ENCODE peak calls at places on chromosomes 2 and 18, in seven cellular contexts. S is astrocyte, A is Calu3, R is fibroblast of pulmonary artery, F is AG10803, Q is AG09309, H is hepatocyte. O is an unnamed sample.

GRCh38 chr2:181105562-181105961 is 125.2 kb downstream of the UBE2E3 start:
- DNase-seq in S (no peak), A (no peak), R (no peak), F (no peak), Q (no peak), H (no peak), O (no peak)

GRCh38 chr18:77108001-77108692 is 24.4 kb downstream of the MBP start:
- DNase-seq in S (peak; percentile 94), A (no peak), R (peak; percentile 88), F (peak; percentile 95), Q (peak; percentile 67), H (peak; percentile 37), O (peak; percentile 95)

GRCh38 chr18:8167673-8168072 is 441.6 kb upstream of the RAB12 start:
- DNase-seq in S (no peak), A (no peak), R (no peak), F (no peak), Q (no peak), H (no peak), O (no peak)

GRCh38 chr2:171228826-171229225 is 68.1 kb upstream of the TLK1 start:
- DNase-seq in S (no peak), A (no peak), R (no peak), F (no peak), Q (no peak), H (no peak), O (no peak)

GRCh38 chr2:95354925-95355324 is 47.6 kb upstream of the FAHD2A start:
- DNase-seq in S (no peak), A (no peak), R (no peak), F (no peak), Q (no peak), H (no peak), O (no peak)

GRCh38 chr2:78644849-78645248 is 380.7 kb upstream of the REG3G start:
- DNase-seq in S (no peak), A (no peak), R (no peak), F (no peak), Q (no peak), H (no peak), O (no peak)

GRCh38 chr2:62801814-62802524 is 96.5 kb downstream of the EHBP1 start:
- DNase-seq in S (no peak), A (no peak), R (peak; percentile 14), F (no peak), Q (no peak), H (no peak), O (no peak)

GRCh38 chr2:231011526-231011925 is 15.6 kb downstream of the SPATA3 start:
- DNase-seq in S (no peak), A (no peak), R (no peak), F (no peak), Q (no peak), H (no peak), O (no peak)

GRCh38 chr18:21112140-21112473 is 494 bp upstream of the ROCK1 start:
- DNase-seq in S (no peak), A (no peak), R (no peak), F (no peak), Q (no peak), H (no peak), O (no peak)

GRCh38 chr2:85385746-85386145 is 24.4 kb downstream of the CAPG start:
- DNase-seq in S (no peak), A (no peak), R (no peak), F (no peak), Q (no peak), H (no peak), O (no peak)

GRCh38 chr2:69436594-69436936 is 670 bp downstream of the NFU1 start:
- DNase-seq in S (no peak), A (no peak), R (no peak), F (no peak), Q (no peak), H (peak; percentile 22), O (peak; percentile 22)

GRCh38 chr2:60612028-60612427 is 58.6 kb upstream of the BCL11A start:
- DNase-seq in S (no peak), A (no peak), R (no peak), F (no peak), Q (no peak), H (no peak), O (no peak)

GRCh38 chr2:171651667-171652410 is 35.4 kb upstream of the DYNC1I2 start:
- DNase-seq in S (no peak), A (no peak), R (no peak), F (no peak), Q (no peak), H (no peak), O (no peak)

GRCh38 chr2:79984476-79984875 is 320.1 kb downstream of the LRRTM1 start:
- DNase-seq in S (no peak), A (no peak), R (no peak), F (no peak), Q (no peak), H (no peak), O (no peak)

GRCh38 chr2:239268082-239268481 is 132.7 kb downstream of the HDAC4 start:
- DNase-seq in S (no peak), A (peak; percentile 43), R (no peak), F (no peak), Q (no peak), H (no peak), O (no peak)

GRCh38 chr2:213246665-213247281 is 37.5 kb upstream of the SPAG16 start:
- DNase-seq in S (peak; percentile 20), A (peak; percentile 74), R (peak; percentile 75), F (peak; percentile 58), Q (no peak), H (peak; percentile 73), O (peak; percentile 76)

GRCh38 chr18:3083776-3084175 is 70.8 kb upstream of the LPIN2 start:
- DNase-seq in S (no peak), A (no peak), R (no peak), F (no peak), Q (no peak), H (no peak), O (peak; percentile 4)

GRCh38 chr18:46574000-46574739 is 82.8 kb downstream of the LOXHD1 start:
- DNase-seq in S (no peak), A (no peak), R (no peak), F (no peak), Q (no peak), H (no peak), O (no peak)

GRCh38 chr2:129922571-129923264 is 56.7 kb upstream of the RAB6C start:
- DNase-seq in S (no peak), A (no peak), R (no peak), F (no peak), Q (no peak), H (peak; percentile 43), O (no peak)

GRCh38 chr2:129918604-129919003 is 60.9 kb upstream of the RAB6C start:
- DNase-seq in S (no peak), A (no peak), R (no peak), F (no peak), Q (no peak), H (no peak), O (no peak)

GRCh38 chr2:129927696-129928095 is 51.8 kb upstream of the RAB6C start:
- DNase-seq in S (no peak), A (no peak), R (no peak), F (no peak), Q (no peak), H (no peak), O (no peak)

GRCh38 chr2:129925381-129925780 is 54.1 kb upstream of the RAB6C start:
- DNase-seq in S (no peak), A (no peak), R (no peak), F (no peak), Q (no peak), H (no peak), O (no peak)

DNA sequence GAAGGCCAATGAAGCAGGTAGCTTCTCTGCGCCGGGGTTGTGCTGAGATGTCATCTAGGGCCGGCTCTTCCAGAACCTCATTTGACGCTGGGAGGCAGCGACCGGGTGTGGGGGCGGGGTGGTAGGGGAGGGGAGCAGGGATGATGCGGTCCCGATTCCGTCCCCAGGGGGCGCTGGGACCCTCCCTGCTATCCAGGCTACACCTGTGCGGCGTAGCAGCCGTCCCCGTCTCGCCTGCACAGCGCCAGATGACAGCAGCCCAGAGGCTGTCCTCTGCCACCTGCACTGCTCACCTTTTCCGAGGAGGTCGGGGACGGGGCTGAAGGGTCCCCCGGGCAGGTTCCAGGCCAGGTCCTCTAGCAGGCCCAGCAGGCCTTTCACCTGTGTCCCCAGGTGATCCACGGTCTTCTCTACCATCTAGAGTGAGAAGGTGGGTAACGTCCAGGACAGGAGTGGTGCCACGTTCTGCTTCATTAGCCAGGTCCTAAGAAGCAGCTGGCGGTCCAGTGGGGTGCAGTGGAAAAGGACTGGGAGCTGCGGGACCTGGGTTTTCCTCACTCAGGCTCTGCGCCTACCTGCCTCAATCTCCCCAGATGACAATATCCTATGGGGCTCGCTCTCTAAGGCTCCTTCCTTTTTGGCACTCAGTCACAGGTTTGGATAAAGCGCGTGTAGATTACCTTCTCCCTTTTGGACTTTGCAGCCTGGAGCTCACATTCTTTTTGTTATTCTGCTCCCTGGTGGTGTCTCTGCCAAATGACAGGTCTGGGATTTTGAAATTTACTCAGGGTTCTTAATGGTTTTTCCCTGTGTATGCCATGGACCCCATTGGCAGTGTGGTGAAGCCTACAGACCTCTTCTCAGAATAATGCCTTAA is 56.0 kb upstream of the RAB6C start:
- DNase-seq in S (peak; percentile 13), A (peak; percentile 47), R (peak; percentile 56), F (peak; percentile 38), Q (no peak), H (peak; percentile 67), O (peak; percentile 58)
- TF ChIP-seq CTCF in S (peak; percentile 62), A (peak; percentile 12), R (peak; percentile 51), F (peak; percentile 68), Q (peak; percentile 54), H (peak; percentile 69), O (peak; percentile 59)

GRCh38 chr2:232876071-232876977 is 6.3 kb downstream of the SNORC start:
- DNase-seq in S (no peak), A (peak; percentile 66), R (no peak), F (no peak), Q (no peak), H (peak; percentile 73), O (no peak)
- TF ChIP-seq CTCF in S (no peak), A (peak; percentile 44), R (no peak), F (peak; percentile 11), Q (no peak), H (peak; percentile 29), O (peak; percentile 12)

GRCh38 chr2:108593547-108594098 is 59.4 kb downstream of the LIMS1 start:
- DNase-seq in S (peak; percentile 97), A (no peak), R (peak; percentile 83), F (peak; percentile 95), Q (peak; percentile 83), H (no peak), O (peak; percentile 94)
- TF ChIP-seq CTCF in S (peak; percentile 32), A (no peak), R (peak; percentile 17), F (peak; percentile 30), Q (no peak), H (no peak), O (peak; percentile 14)

DNA sequence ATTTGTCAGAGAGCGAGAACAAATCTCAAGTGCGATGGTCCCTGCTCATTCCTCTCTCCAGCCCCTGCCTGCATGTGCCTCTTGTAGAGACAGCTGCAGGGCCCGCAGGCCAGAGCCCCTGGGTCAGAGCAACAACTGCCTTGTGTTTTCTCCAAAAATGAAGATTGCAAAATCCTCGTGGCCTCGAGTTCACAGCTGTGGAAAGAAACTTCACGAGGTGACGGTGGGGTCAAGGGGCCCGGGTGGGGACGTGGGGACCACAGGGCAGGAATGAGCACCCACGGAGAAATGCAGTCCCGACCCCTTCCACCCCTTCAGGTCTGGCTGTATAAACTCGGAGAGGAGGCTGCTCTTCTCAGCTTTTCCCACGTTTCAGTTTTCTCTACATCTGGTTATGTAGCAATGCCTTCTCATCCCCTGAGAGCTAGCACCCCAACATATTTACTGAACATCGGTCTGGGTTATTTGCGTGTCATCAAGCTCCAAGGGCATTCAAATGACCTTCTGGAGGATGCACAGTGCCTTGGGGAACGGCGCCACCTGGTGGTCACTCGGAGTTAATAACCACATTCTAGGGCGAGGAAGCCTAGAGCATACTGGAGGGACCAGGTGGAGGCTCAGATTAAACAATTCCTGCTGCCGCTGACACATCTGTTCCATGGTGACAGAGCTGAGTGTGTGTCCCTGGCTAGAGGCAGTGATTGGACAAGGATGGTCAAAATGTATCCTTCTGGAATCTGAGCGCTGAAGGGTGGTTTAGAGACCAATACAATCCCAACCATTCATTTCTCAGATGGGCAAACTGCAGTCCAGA is 91.4 kb upstream of the CYRIA start:
- DNase-seq in S (peak; percentile 26), A (peak; percentile 70), R (peak; percentile 81), F (peak; percentile 61), Q (peak; percentile 28), H (peak; percentile 85), O (peak; percentile 60)
- TF ChIP-seq CTCF in S (peak; percentile 84), A (peak; percentile 90), R (peak; percentile 84), F (peak; percentile 89), Q (peak; percentile 89), H (peak; percentile 94), O (peak; percentile 77)

O was measured in fibroblast of the aortic adventitia.